ENCODE peak calls at places on chromosome 19, in four cellular contexts. One of them, this sample, is unnamed.

GRCh38 chr19:16714702-16715294 is 4.8 kb upstream of the NWD1 start:
- DNase-seq in CD8-positive, alpha-beta T cell: peak
- DNase-seq in fibroblast of the aortic adventitia: peak
- DNase-seq in tibial artery: peak
- DNase-seq in this sample: peak

GRCh38 chr19:2540646-2541454 is 64.9 kb downstream of the GADD45B start:
- DNase-seq in CD8-positive, alpha-beta T cell: no peak
- DNase-seq in fibroblast of the aortic adventitia: peak
- DNase-seq in tibial artery: peak
- DNase-seq in this sample: no peak

GRCh38 chr19:34336781-34337271 is 28.2 kb upstream of the GPI start:
- DNase-seq in CD8-positive, alpha-beta T cell: peak
- DNase-seq in fibroblast of the aortic adventitia: peak
- DNase-seq in tibial artery: no peak
- DNase-seq in this sample: peak

GRCh38 chr19:3507371-3508120 is 1.4 kb downstream of the FZR1 start:
- DNase-seq in CD8-positive, alpha-beta T cell: no peak
- DNase-seq in fibroblast of the aortic adventitia: no peak
- DNase-seq in tibial artery: no peak
- DNase-seq in this sample: no peak

GRCh38 chr19:328025-328505 is 16.5 kb downstream of the MIER2 start:
- DNase-seq in CD8-positive, alpha-beta T cell: no peak
- DNase-seq in fibroblast of the aortic adventitia: no peak
- DNase-seq in tibial artery: no peak
- DNase-seq in this sample: no peak

GRCh38 chr19:10717054-10717355 is 874 bp upstream of the DNM2 start:
- DNase-seq in CD8-positive, alpha-beta T cell: no peak
- DNase-seq in fibroblast of the aortic adventitia: no peak
- DNase-seq in tibial artery: no peak
- DNase-seq in this sample: no peak

GRCh38 chr19:4067396-4068057 is 828 bp upstream of the ZBTB7A start:
- DNase-seq in CD8-positive, alpha-beta T cell: no peak
- DNase-seq in fibroblast of the aortic adventitia: no peak
- DNase-seq in tibial artery: no peak
- DNase-seq in this sample: no peak

GRCh38 chr19:45076851-45077730 is 813 bp upstream of the ZNF296 start:
- DNase-seq in CD8-positive, alpha-beta T cell: no peak
- DNase-seq in fibroblast of the aortic adventitia: no peak
- DNase-seq in tibial artery: no peak
- DNase-seq in this sample: no peak

GRCh38 chr19:9149976-9150375 is 9.8 kb downstream of the ZNF317 start:
- DNase-seq in CD8-positive, alpha-beta T cell: no peak
- DNase-seq in fibroblast of the aortic adventitia: no peak
- DNase-seq in tibial artery: peak
- DNase-seq in this sample: no peak

GRCh38 chr19:48461651-48461981 is 6.2 kb downstream of the KCNJ14 start:
- DNase-seq in CD8-positive, alpha-beta T cell: no peak
- DNase-seq in fibroblast of the aortic adventitia: no peak
- DNase-seq in tibial artery: no peak
- DNase-seq in this sample: no peak

GRCh38 chr19:961866-962620 is 22.1 kb upstream of the WDR18 start:
- DNase-seq in CD8-positive, alpha-beta T cell: no peak
- DNase-seq in fibroblast of the aortic adventitia: peak
- DNase-seq in tibial artery: no peak
- DNase-seq in this sample: no peak

GRCh38 chr19:6501740-6502648 is at the start of gene TUBB4A:
- DNase-seq in CD8-positive, alpha-beta T cell: peak
- DNase-seq in fibroblast of the aortic adventitia: no peak
- DNase-seq in tibial artery: no peak
- DNase-seq in this sample: peak

GRCh38 chr19:5334366-5334739 is 6.3 kb downstream of the PTPRS start:
- DNase-seq in CD8-positive, alpha-beta T cell: no peak
- DNase-seq in fibroblast of the aortic adventitia: no peak
- DNase-seq in tibial artery: no peak
- DNase-seq in this sample: no peak

GRCh38 chr19:57552432-57552831 is 7.2 kb downstream of the ZNF550 start:
- DNase-seq in CD8-positive, alpha-beta T cell: no peak
- DNase-seq in fibroblast of the aortic adventitia: no peak
- DNase-seq in tibial artery: no peak
- DNase-seq in this sample: no peak

GRCh38 chr19:55284405-55285058 is 735 bp downstream of the BRSK1 start:
- DNase-seq in CD8-positive, alpha-beta T cell: no peak
- DNase-seq in fibroblast of the aortic adventitia: no peak
- DNase-seq in tibial artery: no peak
- DNase-seq in this sample: no peak

GRCh38 chr19:1510442-1510806 is 2.4 kb downstream of the ADAMTSL5 start:
- DNase-seq in CD8-positive, alpha-beta T cell: no peak
- DNase-seq in fibroblast of the aortic adventitia: no peak
- DNase-seq in tibial artery: no peak
- DNase-seq in this sample: no peak

GRCh38 chr19:3936506-3937442 is 3.9 kb downstream of the NMRK2 start:
- DNase-seq in CD8-positive, alpha-beta T cell: no peak
- DNase-seq in fibroblast of the aortic adventitia: no peak
- DNase-seq in tibial artery: no peak
- DNase-seq in this sample: no peak

GRCh38 chr19:29495971-29496441 is 29.8 kb upstream of the VSTM2B start:
- DNase-seq in CD8-positive, alpha-beta T cell: no peak
- DNase-seq in fibroblast of the aortic adventitia: no peak
- DNase-seq in tibial artery: peak
- DNase-seq in this sample: no peak

GRCh38 chr19:47036233-47036651 is 12.2 kb downstream of the TMEM160 start:
- DNase-seq in CD8-positive, alpha-beta T cell: no peak
- DNase-seq in fibroblast of the aortic adventitia: no peak
- DNase-seq in tibial artery: no peak
- DNase-seq in this sample: no peak

GRCh38 chr19:43639507-43640423 is at the start of gene CADM4:
- DNase-seq in CD8-positive, alpha-beta T cell: peak
- DNase-seq in fibroblast of the aortic adventitia: no peak
- DNase-seq in tibial artery: no peak
- DNase-seq in this sample: peak

GRCh38 chr19:58543826-58544590 is at the start of gene TRIM28:
- DNase-seq in CD8-positive, alpha-beta T cell: peak
- DNase-seq in fibroblast of the aortic adventitia: peak
- DNase-seq in tibial artery: peak
- DNase-seq in this sample: peak

GRCh38 chr19:13806728-13807127 is 11.5 kb downstream of the ZSWIM4 start:
- DNase-seq in CD8-positive, alpha-beta T cell: no peak
- DNase-seq in fibroblast of the aortic adventitia: no peak
- DNase-seq in tibial artery: no peak
- DNase-seq in this sample: no peak

GRCh38 chr19:13843104-13843921 is 33.6 kb upstream of the NANOS3 start:
- DNase-seq in CD8-positive, alpha-beta T cell: no peak
- DNase-seq in fibroblast of the aortic adventitia: peak
- DNase-seq in tibial artery: peak
- DNase-seq in this sample: no peak

GRCh38 chr19:38556521-38557174 is 61.1 kb downstream of the MAP4K1 start:
- DNase-seq in CD8-positive, alpha-beta T cell: no peak
- DNase-seq in fibroblast of the aortic adventitia: no peak
- DNase-seq in tibial artery: no peak
- DNase-seq in this sample: no peak

GRCh38 chr19:44726465-44726864 is 22.0 kb upstream of the BCL3 start:
- DNase-seq in CD8-positive, alpha-beta T cell: no peak
- DNase-seq in fibroblast of the aortic adventitia: no peak
- DNase-seq in tibial artery: no peak
- DNase-seq in this sample: no peak

GRCh38 chr19:11798391-11799296 is at the start of gene ZNF491:
- DNase-seq in CD8-positive, alpha-beta T cell: peak
- DNase-seq in fibroblast of the aortic adventitia: peak
- DNase-seq in tibial artery: peak
- DNase-seq in this sample: peak
- TF ChIP-seq CTCF in CD8-positive, alpha-beta T cell: peak
- TF ChIP-seq CTCF in fibroblast of the aortic adventitia: no peak
- TF ChIP-seq CTCF in tibial artery: peak
- TF ChIP-seq CTCF in this sample: peak

GRCh38 chr19:27890696-27891095 is 1322.3 kb downstream of the UQCRFS1 start:
- DNase-seq in CD8-positive, alpha-beta T cell: no peak
- DNase-seq in fibroblast of the aortic adventitia: no peak
- DNase-seq in tibial artery: no peak
- DNase-seq in this sample: peak

GRCh38 chr19:27891411-27891810 is 1321.5 kb downstream of the UQCRFS1 start:
- DNase-seq in CD8-positive, alpha-beta T cell: no peak
- DNase-seq in fibroblast of the aortic adventitia: no peak
- DNase-seq in tibial artery: no peak
- DNase-seq in this sample: no peak

GRCh38 chr19:27896091-27896490 is 1316.9 kb downstream of the UQCRFS1 start:
- DNase-seq in CD8-positive, alpha-beta T cell: no peak
- DNase-seq in fibroblast of the aortic adventitia: no peak
- DNase-seq in tibial artery: no peak
- DNase-seq in this sample: no peak

GRCh38 chr19:27892500-27892899 is 1320.5 kb downstream of the UQCRFS1 start:
- DNase-seq in CD8-positive, alpha-beta T cell: no peak
- DNase-seq in fibroblast of the aortic adventitia: no peak
- DNase-seq in tibial artery: no peak
- DNase-seq in this sample: peak

DNA sequence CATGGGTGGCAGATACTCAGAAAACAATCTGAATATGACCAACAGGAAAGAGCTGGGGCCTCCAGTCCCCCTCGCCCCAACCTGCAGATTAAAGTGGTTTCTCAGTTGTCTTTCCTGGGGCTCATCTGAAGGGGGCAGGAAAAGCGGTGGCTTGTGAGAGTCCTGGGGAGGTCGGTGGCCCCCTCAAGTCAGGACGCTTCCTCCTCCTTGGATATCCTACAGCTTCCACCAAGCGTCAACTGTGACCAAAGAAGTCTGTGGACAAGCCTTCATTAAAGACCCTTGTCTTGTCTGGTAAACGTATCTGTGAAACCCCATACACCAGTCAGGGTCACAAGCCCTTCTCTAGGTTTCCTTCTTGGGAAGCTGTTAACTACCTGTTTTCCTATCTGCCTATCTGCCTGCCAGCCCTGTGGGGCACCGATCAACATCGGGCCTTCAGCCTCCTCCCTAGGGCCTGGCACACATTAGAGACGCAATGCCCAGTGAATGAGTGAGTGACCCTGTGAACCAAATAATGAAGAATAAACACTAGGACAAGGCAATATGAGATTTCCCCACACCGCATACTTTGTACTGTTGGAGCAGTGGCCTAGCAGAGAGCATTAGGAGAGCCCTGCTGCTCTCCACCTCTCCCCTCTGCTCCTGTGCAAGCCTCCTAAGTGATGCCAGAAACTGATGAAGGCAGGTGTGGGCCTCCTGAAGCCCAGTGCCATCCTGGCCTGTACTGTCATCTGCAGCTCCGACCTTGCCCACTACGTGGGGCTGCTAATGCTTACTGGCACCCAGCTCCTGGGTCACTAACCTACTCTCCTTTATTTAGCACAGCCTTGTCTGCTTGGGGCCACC is 1317.8 kb downstream of the UQCRFS1 start:
- DNase-seq in CD8-positive, alpha-beta T cell: no peak
- DNase-seq in fibroblast of the aortic adventitia: no peak
- DNase-seq in tibial artery: no peak
- DNase-seq in this sample: no peak
- TF ChIP-seq CTCF in CD8-positive, alpha-beta T cell: no peak
- TF ChIP-seq CTCF in fibroblast of the aortic adventitia: no peak
- TF ChIP-seq CTCF in tibial artery: no peak
- TF ChIP-seq CTCF in this sample: no peak

GRCh38 chr19:17946965-17947784 is 14.4 kb downstream of the CCDC124 start:
- DNase-seq in CD8-positive, alpha-beta T cell: no peak
- DNase-seq in fibroblast of the aortic adventitia: no peak
- DNase-seq in tibial artery: no peak
- DNase-seq in this sample: peak
- TF ChIP-seq CTCF in CD8-positive, alpha-beta T cell: no peak
- TF ChIP-seq CTCF in fibroblast of the aortic adventitia: no peak
- TF ChIP-seq CTCF in tibial artery: no peak
- TF ChIP-seq CTCF in this sample: no peak

GRCh38 chr19:52592301-52592700 is 22.2 kb downstream of the ZNF701 start:
- DNase-seq in CD8-positive, alpha-beta T cell: no peak
- DNase-seq in fibroblast of the aortic adventitia: no peak
- DNase-seq in tibial artery: no peak
- DNase-seq in this sample: no peak
- TF ChIP-seq CTCF in CD8-positive, alpha-beta T cell: no peak
- TF ChIP-seq CTCF in fibroblast of the aortic adventitia: peak
- TF ChIP-seq CTCF in tibial artery: no peak
- TF ChIP-seq CTCF in this sample: no peak

DNA sequence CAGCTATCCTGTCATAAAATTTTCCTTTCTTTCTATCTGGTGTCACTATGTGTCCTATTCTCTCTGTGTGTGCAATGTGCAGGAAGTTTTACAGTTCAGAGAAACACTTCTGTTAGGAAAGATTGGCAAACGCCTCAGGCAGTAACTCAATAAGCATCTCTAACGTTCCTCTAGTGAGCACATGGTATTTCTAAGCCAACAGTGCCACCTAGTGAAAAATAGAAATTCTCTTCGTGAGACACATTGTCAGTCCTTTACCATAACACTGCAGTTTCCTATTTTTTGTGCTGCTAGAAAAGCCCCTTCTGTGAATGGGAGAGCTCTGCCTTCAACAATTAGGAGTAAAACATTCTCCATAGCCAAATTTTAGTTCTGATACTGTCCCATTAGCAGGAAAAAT is 50.7 kb downstream of the ZNF723 start:
- DNase-seq in CD8-positive, alpha-beta T cell: no peak
- DNase-seq in fibroblast of the aortic adventitia: peak
- DNase-seq in tibial artery: no peak
- DNase-seq in this sample: no peak
- TF ChIP-seq CTCF in CD8-positive, alpha-beta T cell: no peak
- TF ChIP-seq CTCF in fibroblast of the aortic adventitia: no peak
- TF ChIP-seq CTCF in tibial artery: peak
- TF ChIP-seq CTCF in this sample: peak

GRCh38 chr19:33194527-33194883 is 375 bp downstream of the LRP3 start:
- DNase-seq in CD8-positive, alpha-beta T cell: no peak
- DNase-seq in fibroblast of the aortic adventitia: no peak
- DNase-seq in tibial artery: no peak
- DNase-seq in this sample: no peak
- TF ChIP-seq CTCF in CD8-positive, alpha-beta T cell: no peak
- TF ChIP-seq CTCF in fibroblast of the aortic adventitia: no peak
- TF ChIP-seq CTCF in tibial artery: no peak
- TF ChIP-seq CTCF in this sample: no peak

GRCh38 chr19:18999896-19000620 is 33.3 kb downstream of the SUGP2 start:
- DNase-seq in CD8-positive, alpha-beta T cell: no peak
- DNase-seq in fibroblast of the aortic adventitia: no peak
- DNase-seq in tibial artery: no peak
- DNase-seq in this sample: no peak
- TF ChIP-seq CTCF in CD8-positive, alpha-beta T cell: no peak
- TF ChIP-seq CTCF in fibroblast of the aortic adventitia: peak
- TF ChIP-seq CTCF in tibial artery: no peak
- TF ChIP-seq CTCF in this sample: no peak

DNA sequence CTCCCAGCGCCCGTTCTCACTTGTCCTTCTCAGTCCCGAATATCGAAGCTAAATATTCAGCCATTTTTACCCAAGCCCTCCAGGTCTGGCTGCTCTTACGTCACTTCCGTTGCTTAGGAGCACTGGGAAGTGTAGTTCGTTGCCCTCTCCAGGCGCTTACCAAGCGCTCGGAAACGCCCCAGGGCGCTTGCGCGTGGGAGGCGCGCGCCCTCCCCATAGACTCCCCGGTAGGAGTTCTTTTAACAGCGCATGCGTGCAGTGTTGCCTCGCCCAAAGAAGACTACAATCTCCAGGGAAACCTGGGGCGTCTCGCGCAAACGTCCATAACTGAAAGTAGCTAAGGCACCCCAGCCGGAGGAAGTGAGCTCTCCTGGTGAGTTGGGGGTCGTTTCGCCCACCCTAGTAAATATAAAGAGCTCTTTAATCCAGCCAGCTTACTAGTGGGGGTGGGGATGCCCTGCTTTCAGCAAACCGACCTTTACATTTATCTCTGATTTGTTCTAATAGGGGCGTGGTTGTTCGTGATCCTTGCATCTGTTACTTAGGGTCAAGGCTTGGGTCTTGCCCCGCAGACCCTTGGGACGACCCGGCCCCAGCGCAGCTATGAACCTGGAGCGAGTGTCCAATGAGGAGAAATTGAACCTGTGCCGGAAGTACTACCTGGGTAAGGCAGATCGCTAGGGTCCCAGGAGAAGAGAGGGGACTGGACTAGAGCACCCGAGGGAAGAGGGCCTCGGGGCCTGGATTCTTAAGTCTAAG is at the start of the genes PSENEN and U2AF1L4:
- DNase-seq in CD8-positive, alpha-beta T cell: peak
- DNase-seq in fibroblast of the aortic adventitia: peak
- DNase-seq in tibial artery: peak
- DNase-seq in this sample: peak
- TF ChIP-seq CTCF in CD8-positive, alpha-beta T cell: no peak
- TF ChIP-seq CTCF in fibroblast of the aortic adventitia: no peak
- TF ChIP-seq CTCF in tibial artery: no peak
- TF ChIP-seq CTCF in this sample: no peak